ENCODE peak calls at places on chromosome 2, in nine cellular contexts. One of them, this sample, is unnamed.

GRCh38 chr2:26088038-26088643 is 54.3 kb downstream of the RAB10 start:
- DNase-seq in astrocyte of the spinal cord: peak
- DNase-seq in heart right ventricle: no peak
- DNase-seq in astrocyte: no peak
- DNase-seq in aorta: no peak
- DNase-seq in fibroblast of lung: no peak
- DNase-seq in mesendoderm: peak
- DNase-seq in skeletal muscle cell: no peak
- DNase-seq in ovary: no peak
- DNase-seq in this sample: peak

GRCh38 chr2:191740016-191740419 is 62.1 kb downstream of the NABP1 start:
- DNase-seq in astrocyte of the spinal cord: no peak
- DNase-seq in ovary: no peak
- DNase-seq in aorta: no peak
- DNase-seq in fibroblast of lung: peak
- DNase-seq in mesendoderm: no peak
- DNase-seq in skeletal muscle cell: no peak
- DNase-seq in astrocyte: peak
- DNase-seq in heart right ventricle: no peak
- DNase-seq in this sample: no peak

GRCh38 chr2:99615247-99615771 is 125.5 kb upstream of the REV1 start:
- DNase-seq in aorta: no peak
- DNase-seq in skeletal muscle cell: no peak
- DNase-seq in ovary: no peak
- DNase-seq in fibroblast of lung: no peak
- DNase-seq in heart right ventricle: no peak
- DNase-seq in astrocyte: no peak
- DNase-seq in astrocyte of the spinal cord: no peak
- DNase-seq in mesendoderm: peak
- DNase-seq in this sample: peak

GRCh38 chr2:190578158-190579057 is 43.9 kb upstream of the NEMP2 start:
- DNase-seq in skeletal muscle cell: no peak
- DNase-seq in ovary: no peak
- DNase-seq in aorta: no peak
- DNase-seq in astrocyte: no peak
- DNase-seq in mesendoderm: no peak
- DNase-seq in astrocyte of the spinal cord: no peak
- DNase-seq in fibroblast of lung: peak
- DNase-seq in heart right ventricle: no peak
- DNase-seq in this sample: no peak

GRCh38 chr2:84424152-84424551 is 34.9 kb downstream of the SUCLG1 start:
- DNase-seq in skeletal muscle cell: no peak
- DNase-seq in ovary: no peak
- DNase-seq in fibroblast of lung: no peak
- DNase-seq in heart right ventricle: no peak
- DNase-seq in astrocyte of the spinal cord: peak
- DNase-seq in mesendoderm: no peak
- DNase-seq in astrocyte: no peak
- DNase-seq in aorta: no peak
- DNase-seq in this sample: peak

GRCh38 chr2:159595410-159596046 is 20.8 kb downstream of the BAZ2B start:
- DNase-seq in fibroblast of lung: peak
- DNase-seq in skeletal muscle cell: no peak
- DNase-seq in astrocyte of the spinal cord: peak
- DNase-seq in mesendoderm: no peak
- DNase-seq in aorta: no peak
- DNase-seq in ovary: no peak
- DNase-seq in astrocyte: peak
- DNase-seq in heart right ventricle: no peak
- DNase-seq in this sample: no peak

GRCh38 chr2:241882090-241882625 is 12.6 kb downstream of the RTP5 start:
- DNase-seq in heart right ventricle: peak
- DNase-seq in ovary: peak
- DNase-seq in fibroblast of lung: no peak
- DNase-seq in astrocyte: no peak
- DNase-seq in aorta: peak
- DNase-seq in mesendoderm: no peak
- DNase-seq in skeletal muscle cell: no peak
- DNase-seq in astrocyte of the spinal cord: no peak
- DNase-seq in this sample: peak

GRCh38 chr2:124995185-124995912 is 970.3 kb downstream of the CNTNAP5 start:
- DNase-seq in astrocyte of the spinal cord: no peak
- DNase-seq in mesendoderm: peak
- DNase-seq in skeletal muscle cell: no peak
- DNase-seq in ovary: no peak
- DNase-seq in heart right ventricle: no peak
- DNase-seq in astrocyte: no peak
- DNase-seq in fibroblast of lung: no peak
- DNase-seq in aorta: no peak
- DNase-seq in this sample: peak

GRCh38 chr2:191376981-191377629 is 131.9 kb downstream of the MYO1B start:
- DNase-seq in mesendoderm: peak
- DNase-seq in aorta: peak
- DNase-seq in astrocyte of the spinal cord: peak
- DNase-seq in skeletal muscle cell: peak
- DNase-seq in ovary: peak
- DNase-seq in heart right ventricle: peak
- DNase-seq in astrocyte: peak
- DNase-seq in fibroblast of lung: peak
- DNase-seq in this sample: peak

GRCh38 chr2:64929329-64929728 is 59.9 kb upstream of the SLC1A4 start:
- DNase-seq in aorta: no peak
- DNase-seq in skeletal muscle cell: no peak
- DNase-seq in fibroblast of lung: no peak
- DNase-seq in ovary: no peak
- DNase-seq in astrocyte of the spinal cord: no peak
- DNase-seq in astrocyte: no peak
- DNase-seq in mesendoderm: no peak
- DNase-seq in heart right ventricle: no peak
- DNase-seq in this sample: no peak

GRCh38 chr2:64932327-64933216 is 56.6 kb upstream of the SLC1A4 start:
- DNase-seq in skeletal muscle cell: no peak
- DNase-seq in heart right ventricle: no peak
- DNase-seq in fibroblast of lung: no peak
- DNase-seq in ovary: no peak
- DNase-seq in astrocyte of the spinal cord: no peak
- DNase-seq in astrocyte: no peak
- DNase-seq in mesendoderm: no peak
- DNase-seq in aorta: no peak
- DNase-seq in this sample: no peak

GRCh38 chr2:64930159-64930558 is 59.0 kb upstream of the SLC1A4 start:
- DNase-seq in mesendoderm: no peak
- DNase-seq in skeletal muscle cell: no peak
- DNase-seq in ovary: no peak
- DNase-seq in fibroblast of lung: no peak
- DNase-seq in aorta: no peak
- DNase-seq in astrocyte of the spinal cord: no peak
- DNase-seq in heart right ventricle: no peak
- DNase-seq in astrocyte: no peak
- DNase-seq in this sample: no peak

GRCh38 chr2:64934530-64934929 is 54.7 kb upstream of the SLC1A4 start:
- DNase-seq in astrocyte of the spinal cord: no peak
- DNase-seq in fibroblast of lung: no peak
- DNase-seq in skeletal muscle cell: no peak
- DNase-seq in ovary: no peak
- DNase-seq in mesendoderm: no peak
- DNase-seq in heart right ventricle: no peak
- DNase-seq in astrocyte: no peak
- DNase-seq in aorta: no peak
- DNase-seq in this sample: no peak

GRCh38 chr2:64931536-64932326 is 57.5 kb upstream of the SLC1A4 start:
- DNase-seq in fibroblast of lung: no peak
- DNase-seq in ovary: no peak
- DNase-seq in skeletal muscle cell: no peak
- DNase-seq in astrocyte of the spinal cord: no peak
- DNase-seq in heart right ventricle: no peak
- DNase-seq in astrocyte: no peak
- DNase-seq in aorta: no peak
- DNase-seq in mesendoderm: no peak
- DNase-seq in this sample: no peak
- H3K4me3 ChIP-seq in fibroblast of lung: no peak
- H3K4me3 ChIP-seq in ovary: no peak
- H3K4me3 ChIP-seq in skeletal muscle cell: no peak
- H3K4me3 ChIP-seq in astrocyte of the spinal cord: no peak
- H3K4me3 ChIP-seq in heart right ventricle: no peak
- H3K4me3 ChIP-seq in astrocyte: no peak
- H3K4me3 ChIP-seq in aorta: no peak
- H3K4me3 ChIP-seq in mesendoderm: no peak
- H3K4me3 ChIP-seq in this sample: no peak

DNA sequence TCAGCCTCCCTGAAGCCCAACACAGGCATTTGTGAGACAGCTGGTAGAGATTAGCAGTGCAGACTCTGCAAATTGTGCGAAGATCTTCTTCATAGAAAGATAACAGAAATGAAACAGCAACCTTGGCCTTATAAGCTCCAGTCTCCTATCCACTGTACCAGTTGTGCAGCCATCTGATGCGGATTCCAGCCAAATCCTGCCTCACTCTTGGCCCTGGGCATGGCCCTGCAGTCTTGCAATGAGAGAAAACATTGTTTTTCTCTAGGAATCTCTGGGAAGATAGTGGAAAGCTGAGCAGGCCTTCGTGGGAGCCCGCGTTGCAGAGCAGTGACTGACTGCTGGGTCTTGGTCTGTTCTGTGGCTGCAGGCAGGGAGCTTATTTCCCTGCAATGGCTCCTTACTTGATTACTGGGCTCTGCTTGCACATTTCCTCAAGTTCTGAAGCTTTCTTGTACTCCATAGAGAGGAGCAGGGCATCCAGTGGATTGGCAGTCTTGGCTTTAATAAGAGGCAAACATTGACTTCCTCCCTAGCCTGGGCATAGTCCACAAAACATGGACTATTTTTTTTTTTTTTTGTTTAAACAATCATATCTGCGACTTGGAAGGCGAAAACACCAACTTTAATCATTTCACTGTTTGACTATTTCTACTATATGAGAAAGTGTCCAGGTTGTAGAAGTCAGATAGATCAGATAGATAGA is 193.0 kb downstream of the ACTR3 start:
- DNase-seq in ovary: no peak
- DNase-seq in skeletal muscle cell: no peak
- DNase-seq in mesendoderm: no peak
- DNase-seq in aorta: no peak
- DNase-seq in astrocyte of the spinal cord: no peak
- DNase-seq in fibroblast of lung: no peak
- DNase-seq in heart right ventricle: no peak
- DNase-seq in astrocyte: no peak
- DNase-seq in this sample: no peak
- H3K4me3 ChIP-seq in ovary: no peak
- H3K4me3 ChIP-seq in skeletal muscle cell: no peak
- H3K4me3 ChIP-seq in mesendoderm: no peak
- H3K4me3 ChIP-seq in aorta: no peak
- H3K4me3 ChIP-seq in astrocyte of the spinal cord: no peak
- H3K4me3 ChIP-seq in fibroblast of lung: no peak
- H3K4me3 ChIP-seq in heart right ventricle: no peak
- H3K4me3 ChIP-seq in astrocyte: no peak
- H3K4me3 ChIP-seq in this sample: no peak

GRCh38 chr2:110727923-110728322 is 4.5 kb upstream of the ACOXL start:
- DNase-seq in fibroblast of lung: no peak
- DNase-seq in heart right ventricle: no peak
- DNase-seq in skeletal muscle cell: no peak
- DNase-seq in astrocyte of the spinal cord: no peak
- DNase-seq in mesendoderm: no peak
- DNase-seq in aorta: no peak
- DNase-seq in astrocyte: no peak
- DNase-seq in ovary: no peak
- DNase-seq in this sample: no peak

GRCh38 chr2:110729106-110729505 is 3.3 kb upstream of the ACOXL start:
- DNase-seq in fibroblast of lung: no peak
- DNase-seq in aorta: no peak
- DNase-seq in mesendoderm: peak
- DNase-seq in ovary: no peak
- DNase-seq in heart right ventricle: no peak
- DNase-seq in skeletal muscle cell: no peak
- DNase-seq in astrocyte: no peak
- DNase-seq in astrocyte of the spinal cord: no peak
- DNase-seq in this sample: peak

GRCh38 chr2:110735366-110735765 is 3.0 kb downstream of the ACOXL start:
- DNase-seq in ovary: no peak
- DNase-seq in astrocyte: no peak
- DNase-seq in heart right ventricle: no peak
- DNase-seq in aorta: no peak
- DNase-seq in skeletal muscle cell: no peak
- DNase-seq in astrocyte of the spinal cord: no peak
- DNase-seq in fibroblast of lung: no peak
- DNase-seq in mesendoderm: no peak
- DNase-seq in this sample: no peak

GRCh38 chr2:110731064-110731463 is 1.3 kb upstream of the ACOXL start:
- DNase-seq in fibroblast of lung: no peak
- DNase-seq in ovary: no peak
- DNase-seq in skeletal muscle cell: no peak
- DNase-seq in heart right ventricle: no peak
- DNase-seq in aorta: no peak
- DNase-seq in astrocyte: no peak
- DNase-seq in astrocyte of the spinal cord: no peak
- DNase-seq in mesendoderm: no peak
- DNase-seq in this sample: no peak

GRCh38 chr2:110732422-110733413 is at the start of gene ACOXL:
- DNase-seq in heart right ventricle: no peak
- DNase-seq in fibroblast of lung: no peak
- DNase-seq in aorta: no peak
- DNase-seq in ovary: no peak
- DNase-seq in astrocyte of the spinal cord: no peak
- DNase-seq in skeletal muscle cell: no peak
- DNase-seq in astrocyte: no peak
- DNase-seq in mesendoderm: peak
- DNase-seq in this sample: peak
- H3K4me3 ChIP-seq in heart right ventricle: peak
- H3K4me3 ChIP-seq in fibroblast of lung: no peak
- H3K4me3 ChIP-seq in aorta: peak
- H3K4me3 ChIP-seq in ovary: no peak
- H3K4me3 ChIP-seq in astrocyte of the spinal cord: no peak
- H3K4me3 ChIP-seq in skeletal muscle cell: no peak
- H3K4me3 ChIP-seq in astrocyte: no peak
- H3K4me3 ChIP-seq in mesendoderm: peak
- H3K4me3 ChIP-seq in this sample: peak

DNA sequence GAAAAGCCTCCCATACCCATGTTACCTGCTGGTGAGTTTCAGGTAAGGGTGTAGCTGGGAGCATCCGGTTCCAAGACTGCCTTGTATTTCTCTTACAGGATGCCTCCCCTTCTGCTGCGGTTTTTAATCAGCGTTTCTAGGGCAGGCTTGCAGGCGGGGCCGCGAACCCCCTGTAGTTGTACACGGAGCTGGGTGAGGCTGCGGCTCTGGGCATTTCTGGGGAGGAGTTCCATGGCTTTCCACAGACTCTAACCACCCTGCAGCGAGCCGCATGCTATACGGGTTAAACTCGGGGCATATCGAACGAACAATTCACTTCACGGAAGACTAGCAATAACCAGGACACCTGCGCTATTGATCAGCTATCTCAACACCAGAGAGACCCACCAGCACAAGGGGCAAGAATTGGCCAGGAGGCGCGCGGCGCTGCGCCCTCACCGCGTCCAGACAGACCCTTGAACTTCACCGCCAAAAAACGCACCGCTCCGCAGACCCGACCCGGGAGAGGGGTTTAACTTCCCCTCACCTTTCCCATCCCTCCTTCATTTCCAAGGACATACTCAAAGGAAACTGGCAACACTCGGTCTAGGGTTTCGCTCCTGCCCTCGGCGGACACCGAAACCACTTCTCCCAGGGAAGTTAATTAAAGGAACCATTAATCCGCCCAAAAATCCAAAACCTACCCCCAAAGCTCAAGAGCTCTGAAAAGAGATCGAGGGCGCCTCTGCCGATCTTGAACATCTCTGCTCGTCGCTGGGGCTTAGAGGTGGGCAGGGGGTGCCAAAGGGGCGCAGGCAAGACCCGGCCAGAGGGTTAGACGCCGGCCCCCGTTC is 909 bp downstream of the TGFA start:
- DNase-seq in aorta: no peak
- DNase-seq in astrocyte: no peak
- DNase-seq in ovary: no peak
- DNase-seq in skeletal muscle cell: no peak
- DNase-seq in fibroblast of lung: no peak
- DNase-seq in astrocyte of the spinal cord: no peak
- DNase-seq in mesendoderm: peak
- DNase-seq in heart right ventricle: no peak
- DNase-seq in this sample: peak
- H3K4me3 ChIP-seq in aorta: no peak
- H3K4me3 ChIP-seq in astrocyte: peak
- H3K4me3 ChIP-seq in ovary: peak
- H3K4me3 ChIP-seq in skeletal muscle cell: no peak
- H3K4me3 ChIP-seq in fibroblast of lung: no peak
- H3K4me3 ChIP-seq in astrocyte of the spinal cord: no peak
- H3K4me3 ChIP-seq in mesendoderm: peak
- H3K4me3 ChIP-seq in heart right ventricle: peak
- H3K4me3 ChIP-seq in this sample: peak

This sample was measured in GM23338.